ENCODE peak calls at places on chromosome 7, in four cellular contexts. X is mammary epithelial cell, S is fibroblast of lung, M is neural progenitor cell. Q is an unnamed sample.

GRCh38 chr7:149284343-149284742 is 22.3 kb downstream of the ZNF783 start:
- DNase-seq in M (no peak), S (no peak), X (peak), Q (no peak)

GRCh38 chr7:154415709-154416399 is 363.7 kb downstream of the DPP6 start:
- DNase-seq in S (no peak), X (no peak), M (no peak), Q (no peak)

GRCh38 chr7:142956951-142957623 is 5.1 kb downstream of the KEL start:
- DNase-seq in S (no peak), M (no peak), X (peak), Q (peak)

GRCh38 chr7:12062062-12062461 is 149.0 kb upstream of the TMEM106B start:
- DNase-seq in S (no peak), M (no peak), X (no peak), Q (no peak)

GRCh38 chr7:55980266-55980665 is 15.9 kb downstream of the NIPSNAP2 start:
- DNase-seq in X (no peak), M (no peak), S (no peak), Q (no peak)

GRCh38 chr7:149662591-149663095 is 110.7 kb downstream of the ZNF467 start:
- DNase-seq in M (peak), S (peak), X (peak), Q (peak)

GRCh38 chr7:41328544-41328943 is 374.3 kb downstream of the INHBA start:
- DNase-seq in S (no peak), X (no peak), M (no peak), Q (no peak)

GRCh38 chr7:11843113-11843765 is 11.2 kb upstream of the THSD7A start:
- DNase-seq in S (no peak), X (no peak), M (no peak), Q (no peak)

GRCh38 chr7:51224811-51225581 is 91.6 kb downstream of the COBL start:
- DNase-seq in X (peak), M (peak), S (no peak), Q (peak)

GRCh38 chr7:78499966-78500365 is 701.4 kb downstream of the PHTF2 start:
- DNase-seq in X (no peak), M (no peak), S (no peak), Q (no peak)

GRCh38 chr7:91892099-91892788 is 11.7 kb upstream of the MTERF1 start:
- DNase-seq in M (peak), X (no peak), S (no peak), Q (no peak)

GRCh38 chr7:123675092-123675473 is 19.4 kb downstream of the LMOD2 start:
- DNase-seq in M (no peak), X (no peak), S (peak), Q (no peak)

GRCh38 chr7:2629740-2630681 is 1.8 kb upstream of the TTYH3 start:
- DNase-seq in X (peak), S (no peak), M (no peak), Q (peak)

GRCh38 chr7:108211382-108212201 is 81.4 kb upstream of the LAMB4 start:
- DNase-seq in M (no peak), X (peak), S (peak), Q (peak)

GRCh38 chr7:95560674-95561073 is 35.6 kb downstream of the PDK4 start:
- DNase-seq in S (no peak), X (no peak), M (no peak), Q (no peak)
- TF ChIP-seq EZH2 in S (no peak), X (no peak), M (no peak), Q (no peak)

GRCh38 chr7:97018126-97018601 is 6.5 kb downstream of the DLX5 start:
- DNase-seq in M (peak), X (no peak), S (no peak), Q (no peak)
- TF ChIP-seq EZH2 in M (peak), X (peak), S (peak), Q (no peak)

GRCh38 chr7:128891110-128891941 is 19.2 kb downstream of the KCP start:
- DNase-seq in S (no peak), X (no peak), M (peak), Q (peak)
- TF ChIP-seq EZH2 in S (no peak), X (no peak), M (no peak), Q (no peak)

GRCh38 chr7:47299496-47299895 is 282.4 kb downstream of the TNS3 start:
- DNase-seq in M (no peak), X (no peak), S (no peak), Q (no peak)

GRCh38 chr7:47302560-47302959 is 279.4 kb downstream of the TNS3 start:
- DNase-seq in S (no peak), X (no peak), M (no peak), Q (no peak)

GRCh38 chr7:47300472-47301021 is 281.4 kb downstream of the TNS3 start:
- DNase-seq in S (no peak), M (no peak), X (no peak), Q (no peak)

GRCh38 chr7:47301657-47302295 is 280.1 kb downstream of the TNS3 start:
- DNase-seq in X (no peak), S (no peak), M (no peak), Q (no peak)

GRCh38 chr7:47301078-47301477 is 280.8 kb downstream of the TNS3 start:
- DNase-seq in X (no peak), M (peak), S (no peak), Q (no peak)
- TF ChIP-seq EZH2 in X (no peak), M (no peak), S (no peak), Q (no peak)

GRCh38 chr7:97011536-97012292 is 6.4 kb downstream of the DLX6 start:
- DNase-seq in S (no peak), M (no peak), X (no peak), Q (no peak)
- TF ChIP-seq EZH2 in S (no peak), M (peak), X (no peak), Q (no peak)